ENCODE peak calls at places on chromosomes 13 and 19, in four cellular contexts. U is esophagus muscularis mucosa, I is AG09309, O is DND-41. B is an unnamed sample.

GRCh38 chr13:19153782-19154450 is 27.7 kb downstream of the TUBA3C start:
- DNase-seq in U (no peak), I (no peak), O (no peak), B (no peak)

GRCh38 chr19:29834991-29835390 is 23.2 kb downstream of the CCNE1 start:
- DNase-seq in U (no peak), I (no peak), O (no peak), B (no peak)

GRCh38 chr19:18424890-18425514 is 5.8 kb downstream of the SSBP4 start:
- DNase-seq in U (no peak), I (no peak), O (no peak), B (no peak)

GRCh38 chr13:103948477-103948876 is 882.3 kb upstream of the SLC10A2 start:
- DNase-seq in U (no peak), I (no peak), O (no peak), B (no peak)

GRCh38 chr13:48487968-48488367 is 44.9 kb downstream of the RCBTB2 start:
- DNase-seq in U (no peak), I (no peak), O (no peak), B (no peak)

GRCh38 chr13:74061939-74062595 is 72.1 kb downstream of the KLF12 start:
- DNase-seq in U (no peak), I (peak), O (peak), B (no peak)

GRCh38 chr19:5949792-5950305 is 28.1 kb downstream of the RANBP3 start:
- DNase-seq in U (no peak), I (no peak), O (no peak), B (no peak)

GRCh38 chr19:6856749-6857372 is 30.5 kb upstream of the ADGRE1 start:
- DNase-seq in U (no peak), I (no peak), O (no peak), B (no peak)

GRCh38 chr13:51739403-51740112 is 64.4 kb downstream of the DHRS12 start:
- DNase-seq in U (no peak), I (no peak), O (no peak), B (no peak)

GRCh38 chr13:46600943-46601311 is 48.0 kb downstream of the LRCH1 start:
- DNase-seq in U (no peak), I (no peak), O (no peak), B (no peak)

GRCh38 chr13:46598820-46599180 is 45.8 kb downstream of the LRCH1 start:
- DNase-seq in U (no peak), I (no peak), O (no peak), B (no peak)

GRCh38 chr13:46595918-46596315 is 42.9 kb downstream of the LRCH1 start:
- DNase-seq in U (no peak), I (no peak), O (no peak), B (no peak)

GRCh38 chr13:46596501-46596900 is 43.5 kb downstream of the LRCH1 start:
- DNase-seq in U (peak), I (no peak), O (no peak), B (no peak)

GRCh38 chr13:46598140-46598819 is 45.3 kb downstream of the LRCH1 start:
- DNase-seq in U (no peak), I (no peak), O (no peak), B (no peak)
- H3K4me3 ChIP-seq in U (no peak), I (no peak), O (no peak), B (no peak)

GRCh38 chr19:4388171-4389063 is 11.9 kb downstream of the SH3GL1 start:
- DNase-seq in U (no peak), I (no peak), O (no peak), B (no peak)
- H3K4me3 ChIP-seq in U (no peak), I (no peak), O (no peak), B (no peak)

GRCh38 chr19:50332014-50332263 is 2.8 kb upstream of the KCNC3 start:
- DNase-seq in U (no peak), I (no peak), O (no peak), B (no peak)
- H3K4me3 ChIP-seq in U (no peak), I (no peak), O (no peak), B (no peak)

GRCh38 chr19:40688294-40688693 is 2.2 kb downstream of the NUMBL start:
- DNase-seq in U (no peak), I (no peak), O (no peak), B (no peak)
- H3K4me3 ChIP-seq in U (peak), I (no peak), O (no peak), B (peak)

GRCh38 chr13:25778808-25779207 is 273.0 kb downstream of the SHISA2 start:
- DNase-seq in U (no peak), I (no peak), O (no peak), B (no peak)

GRCh38 chr13:25777509-25777908 is 274.3 kb downstream of the SHISA2 start:
- DNase-seq in U (no peak), I (no peak), O (no peak), B (no peak)

GRCh38 chr13:25776722-25777121 is 275.1 kb downstream of the SHISA2 start:
- DNase-seq in U (no peak), I (no peak), O (no peak), B (no peak)

GRCh38 chr13:25775986-25776385 is 275.8 kb downstream of the SHISA2 start:
- DNase-seq in U (no peak), I (no peak), O (no peak), B (no peak)

DNA sequence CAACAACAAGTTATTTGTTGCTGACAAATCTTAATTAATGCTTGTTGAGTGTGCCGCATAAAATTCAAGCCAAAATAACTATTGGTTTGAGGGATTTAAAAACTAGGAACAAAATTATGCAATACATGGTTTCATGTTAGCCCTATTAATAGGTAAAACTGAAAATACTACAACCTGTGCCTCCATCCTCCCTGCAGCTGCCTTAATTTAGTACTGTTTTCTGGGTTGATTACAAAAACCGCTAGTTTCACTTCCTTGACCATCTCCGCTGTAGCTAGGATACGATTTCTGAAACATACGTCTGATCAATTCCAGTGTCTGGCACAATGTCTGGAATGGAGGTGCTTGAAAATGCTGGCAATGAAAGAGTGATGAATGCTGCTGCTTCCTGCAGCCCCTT is 273.5 kb downstream of the SHISA2 start:
- DNase-seq in U (no peak), I (no peak), O (no peak), B (no peak)
- H3K4me3 ChIP-seq in U (no peak), I (no peak), O (no peak), B (no peak)

GRCh38 chr13:107842562-107843180 is 372.7 kb downstream of the LIG4 start:
- DNase-seq in U (no peak), I (no peak), O (no peak), B (no peak)
- H3K4me3 ChIP-seq in U (no peak), I (no peak), O (no peak), B (no peak)